ENCODE peak calls at places on chromosomes 5 and 9, in seven cellular contexts. One of them, this sample, is unnamed.

GRCh38 chr9:82021198-82021597 is 32.6 kb downstream of the SPATA31D1 start:
- DNase-seq in SK-N-SH: no peak
- DNase-seq in GM12891: no peak
- DNase-seq in HepG2: peak; percentile 10
- DNase-seq in K562: no peak
- DNase-seq in H1: no peak
- DNase-seq in GM12878: no peak
- DNase-seq in this sample: no peak

GRCh38 chr5:178114325-178115135 is 1.2 kb downstream of the N4BP3 start:
- DNase-seq in SK-N-SH: no peak
- DNase-seq in GM12891: no peak
- DNase-seq in HepG2: no peak
- DNase-seq in K562: no peak
- DNase-seq in H1: no peak
- DNase-seq in GM12878: no peak
- DNase-seq in this sample: no peak

GRCh38 chr9:37650299-37650872 is 368 bp upstream of the FRMPD1 start:
- DNase-seq in SK-N-SH: no peak
- DNase-seq in GM12891: no peak
- DNase-seq in HepG2: no peak
- DNase-seq in K562: peak; percentile 90
- DNase-seq in H1: no peak
- DNase-seq in GM12878: no peak
- DNase-seq in this sample: no peak

GRCh38 chr9:87346061-87346665 is 151.5 kb upstream of the DAPK1 start:
- DNase-seq in SK-N-SH: no peak
- DNase-seq in GM12891: no peak
- DNase-seq in HepG2: no peak
- DNase-seq in K562: no peak
- DNase-seq in H1: no peak
- DNase-seq in GM12878: no peak
- DNase-seq in this sample: no peak

GRCh38 chr5:111582962-111583669 is 70.8 kb upstream of the STARD4 start:
- DNase-seq in SK-N-SH: no peak
- DNase-seq in GM12891: no peak
- DNase-seq in HepG2: no peak
- DNase-seq in K562: no peak
- DNase-seq in H1: no peak
- DNase-seq in GM12878: no peak
- DNase-seq in this sample: no peak

GRCh38 chr9:137397675-137398423 is 25.1 kb downstream of the EXD3 start:
- DNase-seq in SK-N-SH: no peak
- DNase-seq in GM12891: no peak
- DNase-seq in HepG2: no peak
- DNase-seq in K562: no peak
- DNase-seq in H1: no peak
- DNase-seq in GM12878: no peak
- DNase-seq in this sample: no peak

GRCh38 chr9:100229136-100229535 is 123.6 kb downstream of the TEX10 start:
- DNase-seq in SK-N-SH: no peak
- DNase-seq in GM12891: no peak
- DNase-seq in HepG2: no peak
- DNase-seq in K562: no peak
- DNase-seq in H1: no peak
- DNase-seq in GM12878: no peak
- DNase-seq in this sample: no peak

GRCh38 chr9:4986291-4986690 is 1.2 kb downstream of the JAK2 start:
- DNase-seq in SK-N-SH: no peak
- DNase-seq in GM12891: no peak
- DNase-seq in HepG2: no peak
- DNase-seq in K562: no peak
- DNase-seq in H1: no peak
- DNase-seq in GM12878: no peak
- DNase-seq in this sample: no peak

GRCh38 chr9:16535555-16535954 is 334.9 kb downstream of the BNC2 start:
- DNase-seq in SK-N-SH: no peak
- DNase-seq in GM12891: no peak
- DNase-seq in HepG2: no peak
- DNase-seq in K562: no peak
- DNase-seq in H1: no peak
- DNase-seq in GM12878: no peak
- DNase-seq in this sample: no peak

GRCh38 chr5:115857621-115858349 is 16.1 kb downstream of the AP3S1 start:
- DNase-seq in SK-N-SH: no peak
- DNase-seq in GM12891: no peak
- DNase-seq in HepG2: no peak
- DNase-seq in K562: no peak
- DNase-seq in H1: no peak
- DNase-seq in GM12878: no peak
- DNase-seq in this sample: no peak

GRCh38 chr5:43020294-43020711 is 19.8 kb downstream of the ANXA2R start:
- DNase-seq in SK-N-SH: no peak
- DNase-seq in GM12891: no peak
- DNase-seq in HepG2: peak; percentile 23
- DNase-seq in K562: no peak
- DNase-seq in H1: no peak
- DNase-seq in GM12878: no peak
- DNase-seq in this sample: no peak

GRCh38 chr5:127700237-127700766 is 2.9 kb upstream of the CCDC192 start:
- DNase-seq in SK-N-SH: no peak
- DNase-seq in GM12891: no peak
- DNase-seq in HepG2: no peak
- DNase-seq in K562: no peak
- DNase-seq in H1: no peak
- DNase-seq in GM12878: no peak
- DNase-seq in this sample: no peak

GRCh38 chr5:127254729-127255284 is 35.8 kb upstream of the MEGF10 start:
- DNase-seq in SK-N-SH: no peak
- DNase-seq in GM12891: no peak
- DNase-seq in HepG2: no peak
- DNase-seq in K562: no peak
- DNase-seq in H1: no peak
- DNase-seq in GM12878: no peak
- DNase-seq in this sample: no peak

GRCh38 chr5:110476164-110476563 is 250.3 kb downstream of the TMEM232 start:
- DNase-seq in SK-N-SH: no peak
- DNase-seq in GM12891: no peak
- DNase-seq in HepG2: no peak
- DNase-seq in K562: no peak
- DNase-seq in H1: no peak
- DNase-seq in GM12878: no peak
- DNase-seq in this sample: no peak

GRCh38 chr5:146283344-146283761 is 55.3 kb upstream of the POU4F3 start:
- DNase-seq in SK-N-SH: no peak
- DNase-seq in GM12891: no peak
- DNase-seq in HepG2: peak; percentile 18
- DNase-seq in K562: no peak
- DNase-seq in H1: no peak
- DNase-seq in GM12878: no peak
- DNase-seq in this sample: no peak

GRCh38 chr5:144125163-144125726 is 45.2 kb downstream of the YIPF5 start:
- DNase-seq in SK-N-SH: no peak
- DNase-seq in GM12891: no peak
- DNase-seq in HepG2: no peak
- DNase-seq in K562: no peak
- DNase-seq in H1: no peak
- DNase-seq in GM12878: no peak
- DNase-seq in this sample: no peak

GRCh38 chr5:168217497-168217896 is 73.9 kb upstream of the WWC1 start:
- DNase-seq in SK-N-SH: no peak
- DNase-seq in GM12891: no peak
- DNase-seq in HepG2: no peak
- DNase-seq in K562: no peak
- DNase-seq in H1: no peak
- DNase-seq in GM12878: no peak
- DNase-seq in this sample: no peak

GRCh38 chr9:114235113-114235589 is 79.8 kb downstream of the COL27A1 start:
- DNase-seq in SK-N-SH: peak; percentile 82
- DNase-seq in GM12891: no peak
- DNase-seq in HepG2: no peak
- DNase-seq in K562: no peak
- DNase-seq in H1: no peak
- DNase-seq in GM12878: no peak
- DNase-seq in this sample: no peak

GRCh38 chr9:133101356-133102189 is 19.5 kb downstream of the RALGDS start:
- DNase-seq in SK-N-SH: no peak
- DNase-seq in GM12891: no peak
- DNase-seq in HepG2: no peak
- DNase-seq in K562: no peak
- DNase-seq in H1: no peak
- DNase-seq in GM12878: no peak
- DNase-seq in this sample: no peak

GRCh38 chr5:67015577-67016290 is 180.9 kb downstream of the CD180 start:
- DNase-seq in SK-N-SH: no peak
- DNase-seq in GM12891: no peak
- DNase-seq in HepG2: no peak
- DNase-seq in K562: no peak
- DNase-seq in H1: no peak
- DNase-seq in GM12878: no peak
- DNase-seq in this sample: no peak

GRCh38 chr5:25568989-25569625 is 924.3 kb upstream of the CDH10 start:
- DNase-seq in SK-N-SH: peak; percentile 1
- DNase-seq in GM12891: no peak
- DNase-seq in HepG2: no peak
- DNase-seq in K562: peak; percentile 15
- DNase-seq in H1: no peak
- DNase-seq in GM12878: no peak
- DNase-seq in this sample: no peak

DNA sequence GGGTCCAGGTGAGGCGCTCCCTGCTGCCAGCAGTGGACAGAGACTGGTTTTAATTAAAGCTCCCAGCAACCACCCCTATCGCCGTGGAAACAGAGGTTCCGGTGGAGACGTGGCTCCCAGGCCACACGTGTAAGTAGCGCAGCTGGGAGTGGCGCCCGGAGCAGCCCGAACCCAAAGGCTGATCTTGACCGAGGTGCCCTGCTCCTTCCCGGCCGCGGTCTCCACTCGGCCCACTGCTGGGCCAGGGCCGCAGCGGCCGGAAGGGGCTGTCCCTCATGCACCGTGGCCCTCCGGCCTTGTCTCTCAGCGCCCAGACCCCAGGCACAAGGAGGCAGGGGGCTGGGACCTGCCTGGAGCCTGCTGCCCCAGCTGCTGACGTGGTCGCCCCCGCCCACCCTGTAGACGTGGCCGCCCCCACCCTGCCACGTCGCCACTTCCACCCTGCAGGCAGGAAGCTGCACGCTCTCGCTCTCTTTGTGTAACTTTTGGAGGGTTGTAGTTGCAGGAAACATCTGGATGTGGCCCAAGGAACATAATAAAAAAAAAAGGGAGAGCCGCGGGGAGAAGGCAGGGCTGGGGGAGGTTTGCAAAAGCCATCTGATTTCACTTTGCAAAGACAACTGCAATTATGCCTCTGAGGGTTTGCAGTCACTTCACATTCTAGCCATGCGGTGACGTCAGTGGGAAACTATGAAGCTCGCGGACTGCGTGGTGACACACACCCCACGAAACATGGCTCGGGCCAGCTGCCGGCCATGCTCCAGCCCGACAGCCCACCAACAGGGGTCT is 129.9 kb downstream of the RXRA start:
- DNase-seq in SK-N-SH: peak; percentile 77
- DNase-seq in GM12891: peak; percentile 64
- DNase-seq in HepG2: no peak
- DNase-seq in K562: peak; percentile 55
- DNase-seq in H1: no peak
- DNase-seq in GM12878: no peak
- DNase-seq in this sample: no peak
- TF ChIP-seq POLR2AphosphoS5 in SK-N-SH: peak; percentile 79
- TF ChIP-seq POLR2AphosphoS5 in GM12891: no peak
- TF ChIP-seq POLR2AphosphoS5 in HepG2: no peak
- TF ChIP-seq POLR2AphosphoS5 in K562: no peak
- TF ChIP-seq POLR2AphosphoS5 in H1: no peak
- TF ChIP-seq POLR2AphosphoS5 in GM12878: no peak
- TF ChIP-seq POLR2AphosphoS5 in this sample: no peak

DNA sequence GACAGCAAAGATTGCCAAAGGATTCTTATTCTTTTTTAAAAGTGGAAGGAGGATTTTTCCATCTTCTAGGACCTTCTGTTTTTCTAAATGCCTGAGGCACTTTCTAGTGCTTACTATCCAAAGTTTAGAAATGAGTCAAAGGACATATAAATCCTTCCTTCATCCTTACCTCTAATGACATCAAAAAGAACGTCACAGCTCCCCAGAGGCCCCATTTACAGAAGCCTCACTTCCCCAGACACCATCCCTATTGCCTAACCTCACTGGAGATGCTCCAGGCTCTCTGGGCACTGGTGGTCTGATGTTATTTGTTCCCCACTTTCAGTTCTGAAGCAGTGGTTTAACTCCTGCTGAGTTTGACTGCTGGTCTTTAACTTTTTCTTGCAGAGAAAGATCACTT is 504.3 kb downstream of the AGTPBP1 start:
- DNase-seq in SK-N-SH: no peak
- DNase-seq in GM12891: no peak
- DNase-seq in HepG2: no peak
- DNase-seq in K562: no peak
- DNase-seq in H1: no peak
- DNase-seq in GM12878: no peak
- DNase-seq in this sample: no peak
- TF ChIP-seq TAF1 in SK-N-SH: no peak
- TF ChIP-seq TAF1 in GM12891: no peak
- TF ChIP-seq TAF1 in HepG2: no peak
- TF ChIP-seq TAF1 in K562: no peak
- TF ChIP-seq TAF1 in H1: no peak
- TF ChIP-seq TAF1 in GM12878: no peak
- TF ChIP-seq TAF1 in this sample: no peak

DNA sequence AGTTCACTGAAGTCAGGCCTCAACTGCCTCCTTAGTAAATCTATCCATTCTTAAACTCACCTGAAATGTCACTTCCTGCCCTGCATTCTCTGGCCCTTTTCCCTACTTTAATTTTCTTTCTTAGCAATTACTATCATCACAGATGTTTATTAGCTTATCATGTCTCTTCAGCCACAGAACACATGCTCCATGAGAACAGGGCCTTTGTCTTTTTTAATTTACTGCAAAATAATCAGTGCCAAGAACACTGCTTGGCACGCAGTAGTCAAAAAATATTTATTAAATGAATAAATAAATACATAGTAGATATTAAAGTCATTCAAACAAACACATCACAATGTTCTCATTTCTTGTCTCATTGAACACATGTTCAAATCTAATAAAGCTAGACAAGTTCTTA is 46.2 kb downstream of the SKIC3 start:
- DNase-seq in SK-N-SH: no peak
- DNase-seq in GM12891: no peak
- DNase-seq in HepG2: no peak
- DNase-seq in K562: no peak
- DNase-seq in H1: no peak
- DNase-seq in GM12878: no peak
- DNase-seq in this sample: no peak
- TF ChIP-seq POLR2AphosphoS5 in SK-N-SH: no peak
- TF ChIP-seq POLR2AphosphoS5 in GM12891: no peak
- TF ChIP-seq POLR2AphosphoS5 in HepG2: no peak
- TF ChIP-seq POLR2AphosphoS5 in K562: no peak
- TF ChIP-seq POLR2AphosphoS5 in H1: no peak
- TF ChIP-seq POLR2AphosphoS5 in GM12878: no peak
- TF ChIP-seq POLR2AphosphoS5 in this sample: no peak

DNA sequence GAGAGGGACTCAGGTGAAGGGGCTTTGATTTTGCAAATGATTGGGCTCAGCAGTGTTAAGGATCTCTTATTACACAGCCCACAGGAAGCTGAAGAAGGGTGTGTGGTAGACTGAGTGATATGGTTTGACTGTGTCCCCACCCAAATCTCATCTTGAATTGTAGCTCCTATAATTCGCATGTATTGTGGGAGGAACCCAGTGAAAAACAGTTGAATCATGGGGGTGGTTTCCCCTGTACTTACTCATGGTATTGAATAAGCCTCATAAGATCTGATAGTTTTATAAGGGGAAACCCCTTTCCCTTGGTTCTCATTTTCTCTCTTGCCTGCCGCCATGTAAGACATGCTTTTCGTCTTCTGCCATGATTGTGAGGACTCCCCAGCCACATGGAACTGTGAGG is 132.5 kb upstream of the FBXL7 start:
- DNase-seq in SK-N-SH: no peak
- DNase-seq in GM12891: no peak
- DNase-seq in HepG2: no peak
- DNase-seq in K562: no peak
- DNase-seq in H1: no peak
- DNase-seq in GM12878: no peak
- DNase-seq in this sample: no peak
- TF ChIP-seq TAF1 in SK-N-SH: no peak
- TF ChIP-seq TAF1 in GM12891: no peak
- TF ChIP-seq TAF1 in HepG2: no peak
- TF ChIP-seq TAF1 in K562: no peak
- TF ChIP-seq TAF1 in H1: no peak
- TF ChIP-seq TAF1 in GM12878: no peak
- TF ChIP-seq TAF1 in this sample: no peak

This sample was measured in GM12892.